ENCODE peak calls at places on chromosomes 16 and 17, in six cellular contexts. B is left ventricle myocardium inferior, X is HCT116, E is Caco-2, A is GM13976, L is IMR-90. P is an unnamed sample.

GRCh38 chr16:65122974-65123845 is 1.3 kb upstream of the CDH11 start:
- DNase-seq in B (peak; percentile 64), X (no peak), E (peak; percentile 5), A (peak; percentile 22), L (peak; percentile 63), P (no peak)

GRCh38 chr17:29929544-29930398 is at the start of gene SSH2:
- DNase-seq in B (peak; percentile 89), X (peak; percentile 60), E (peak; percentile 93), A (peak; percentile 88), L (peak; percentile 73), P (peak; percentile 68)

GRCh38 chr17:9837551-9838471 is 12.1 kb downstream of the GLP2R start:
- DNase-seq in B (peak; percentile 61), X (no peak), E (no peak), A (no peak), L (peak; percentile 85), P (no peak)

GRCh38 chr17:44216173-44216572 is 3.3 kb downstream of the UBTF start:
- DNase-seq in B (no peak), X (no peak), E (no peak), A (no peak), L (no peak), P (peak; percentile 67)

GRCh38 chr16:82761236-82761635 is 134.5 kb downstream of the CDH13 start:
- DNase-seq in B (peak; percentile 87), X (no peak), E (no peak), A (no peak), L (peak; percentile 74), P (no peak)

GRCh38 chr16:67311607-67312449 is 14.7 kb downstream of the KCTD19 start:
- DNase-seq in B (no peak), X (peak; percentile 70), E (no peak), A (peak; percentile 74), L (peak; percentile 100), P (peak; percentile 60)

GRCh38 chr17:63431939-63432804 is 13.9 kb downstream of the CYB561 start:
- DNase-seq in B (no peak), X (no peak), E (peak; percentile 46), A (no peak), L (peak; percentile 66), P (no peak)

GRCh38 chr17:36641877-36642845 is 40.8 kb downstream of the MRM1 start:
- DNase-seq in B (no peak), X (no peak), E (no peak), A (no peak), L (no peak), P (no peak)

GRCh38 chr16:10408824-10409381 is 23.0 kb downstream of the ATF7IP2 start:
- DNase-seq in B (no peak), X (no peak), E (no peak), A (no peak), L (no peak), P (no peak)

GRCh38 chr17:42422412-42422957 is 571 bp downstream of the CAVIN1 start:
- DNase-seq in B (no peak), X (no peak), E (peak; percentile 57), A (peak; percentile 54), L (peak; percentile 32), P (no peak)

GRCh38 chr17:41535764-41536481 is 7.8 kb upstream of the KRT19 start:
- DNase-seq in B (no peak), X (no peak), E (peak; percentile 95), A (no peak), L (no peak), P (no peak)

GRCh38 chr16:10182186-10182683 is at the start of gene GRIN2A:
- DNase-seq in B (no peak), X (no peak), E (peak; percentile 9), A (peak; percentile 44), L (no peak), P (no peak)

GRCh38 chr17:4895676-4896331 is 3.5 kb upstream of the C17orf107 start:
- DNase-seq in B (no peak), X (no peak), E (no peak), A (no peak), L (no peak), P (no peak)

GRCh38 chr17:41496803-41497484 is 7.2 kb upstream of the KRT36 start:
- DNase-seq in B (peak; percentile 48), X (peak; percentile 87), E (peak; percentile 79), A (peak; percentile 76), L (peak; percentile 83), P (peak; percentile 13)

GRCh38 chr17:68461122-68461539 is 3.8 kb upstream of the WIPI1 start:
- DNase-seq in B (no peak), X (no peak), E (no peak), A (no peak), L (no peak), P (no peak)

GRCh38 chr17:55632893-55633292 is 89.8 kb downstream of the TMEM100 start:
- DNase-seq in B (no peak), X (no peak), E (no peak), A (no peak), L (no peak), P (no peak)

GRCh38 chr17:63652106-63652505 is 29.9 kb downstream of the MAP3K3 start:
- DNase-seq in B (no peak), X (no peak), E (no peak), A (no peak), L (no peak), P (no peak)

GRCh38 chr16:53207810-53208752 is 153.3 kb downstream of the CHD9 start:
- DNase-seq in B (no peak), X (peak; percentile 19), E (peak; percentile 77), A (peak; percentile 78), L (peak; percentile 83), P (peak; percentile 47)

GRCh38 chr17:16926591-16927451 is 45.1 kb downstream of the TNFRSF13B start:
- DNase-seq in B (peak; percentile 5), X (no peak), E (no peak), A (no peak), L (no peak), P (no peak)

GRCh38 chr16:81315271-81316175 is 761 bp downstream of the GAN start:
- DNase-seq in B (peak; percentile 58), X (no peak), E (peak; percentile 65), A (peak; percentile 61), L (peak; percentile 51), P (peak; percentile 4)

GRCh38 chr16:63904182-63904581 is 1217.7 kb downstream of the CDH11 start:
- DNase-seq in B (no peak), X (no peak), E (no peak), A (no peak), L (no peak), P (no peak)

GRCh38 chr16:89364603-89365002 is 125.8 kb downstream of the ANKRD11 start:
- DNase-seq in B (no peak), X (no peak), E (no peak), A (no peak), L (peak; percentile 81), P (no peak)

GRCh38 chr17:11309850-11310249 is 68.8 kb downstream of the SHISA6 start:
- DNase-seq in B (no peak), X (no peak), E (no peak), A (no peak), L (no peak), P (no peak)

GRCh38 chr17:75845058-75845711 is 981 bp upstream of the UNC13D start:
- DNase-seq in B (peak; percentile 83), X (peak; percentile 96), E (peak; percentile 85), A (peak; percentile 92), L (peak; percentile 73), P (peak; percentile 76)

GRCh38 chr16:65672960-65673359 is 551.1 kb upstream of the CDH11 start:
- DNase-seq in B (no peak), X (no peak), E (no peak), A (no peak), L (peak; percentile 22), P (no peak)

DNA sequence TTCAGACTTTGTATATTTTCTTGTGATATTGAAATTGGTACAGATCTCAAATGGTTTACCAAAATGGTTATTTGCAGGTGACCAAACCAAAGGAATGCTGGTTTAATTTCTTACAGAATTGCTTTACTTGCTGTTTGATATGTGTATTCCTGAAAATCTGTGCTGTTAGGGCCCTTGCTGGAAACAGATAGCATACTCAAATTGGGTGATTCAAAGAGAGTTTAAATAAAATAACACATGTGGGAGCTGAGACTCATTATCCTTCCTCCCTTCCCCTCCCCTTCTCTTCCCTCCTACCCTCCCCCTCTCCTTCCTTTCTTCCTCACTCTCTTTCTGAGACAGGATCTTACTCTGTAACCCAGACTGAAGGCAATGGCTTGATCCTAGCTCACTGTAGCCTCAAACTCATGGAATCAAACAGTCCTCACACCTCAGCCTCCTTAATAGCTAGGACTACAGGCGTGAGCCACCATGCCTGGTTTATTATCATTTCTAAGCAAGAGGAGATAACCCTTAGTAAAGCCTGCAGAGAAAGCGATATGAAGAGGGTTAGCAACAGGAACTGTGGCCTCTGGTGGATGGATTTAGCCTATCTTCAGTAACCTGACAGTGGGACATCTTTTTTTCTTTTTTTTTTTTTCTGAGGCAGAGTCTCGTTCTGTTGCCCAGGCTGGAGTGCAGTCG is 141.9 kb downstream of the BCAS3 start:
- DNase-seq in B (no peak), X (no peak), E (no peak), A (no peak), L (no peak), P (no peak)
- TF ChIP-seq CTCF in B (no peak), X (no peak), E (no peak), A (no peak), L (no peak), P (no peak)

DNA sequence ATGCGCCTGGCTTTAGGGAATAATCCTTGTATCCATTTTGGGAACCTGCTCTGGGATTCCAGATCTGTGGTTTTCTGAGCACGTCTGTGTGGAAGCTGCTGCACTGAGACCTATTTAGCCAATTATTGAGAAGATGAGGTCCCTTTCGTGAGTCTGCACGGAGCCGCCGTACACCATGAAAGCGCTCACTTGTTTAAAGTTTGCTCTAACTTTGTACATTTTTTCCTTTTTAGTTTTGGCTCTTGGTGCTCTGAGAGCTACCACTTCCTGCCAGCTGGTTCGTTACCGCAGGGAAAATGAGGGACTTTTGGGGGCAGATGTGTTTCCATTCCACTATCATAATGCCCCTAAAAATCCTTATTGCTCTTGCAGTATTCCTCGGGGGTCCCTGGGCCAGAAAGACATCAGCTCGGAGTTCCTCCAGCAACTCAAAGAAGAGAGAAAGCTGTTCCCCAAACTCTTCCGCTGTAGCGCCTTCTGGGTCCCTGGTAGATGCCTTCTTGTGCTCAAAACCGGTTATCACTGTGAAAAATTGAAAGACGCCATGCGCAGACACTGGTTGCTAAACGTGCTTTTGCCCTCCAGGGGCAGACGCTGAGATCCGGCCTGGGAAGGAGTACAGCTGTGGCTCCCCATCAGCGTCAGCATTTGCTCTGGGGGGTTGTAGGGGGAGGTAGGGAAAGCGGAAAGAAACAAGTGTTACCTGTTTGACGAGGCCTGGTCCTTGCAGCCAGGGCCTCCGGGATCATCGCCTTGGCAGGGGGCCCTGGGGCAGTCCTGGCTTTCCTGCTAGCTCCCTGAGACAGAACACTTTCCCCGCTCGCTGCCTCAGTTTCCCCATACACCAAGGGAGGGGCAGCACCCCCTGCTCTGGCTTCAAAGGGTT is 238.1 kb downstream of the MRTFB start:
- DNase-seq in B (no peak), X (no peak), E (peak; percentile 39), A (no peak), L (peak; percentile 39), P (peak; percentile 59)
- TF ChIP-seq CTCF in B (no peak), X (peak; percentile 16), E (no peak), A (no peak), L (no peak), P (peak; percentile 53)

DNA sequence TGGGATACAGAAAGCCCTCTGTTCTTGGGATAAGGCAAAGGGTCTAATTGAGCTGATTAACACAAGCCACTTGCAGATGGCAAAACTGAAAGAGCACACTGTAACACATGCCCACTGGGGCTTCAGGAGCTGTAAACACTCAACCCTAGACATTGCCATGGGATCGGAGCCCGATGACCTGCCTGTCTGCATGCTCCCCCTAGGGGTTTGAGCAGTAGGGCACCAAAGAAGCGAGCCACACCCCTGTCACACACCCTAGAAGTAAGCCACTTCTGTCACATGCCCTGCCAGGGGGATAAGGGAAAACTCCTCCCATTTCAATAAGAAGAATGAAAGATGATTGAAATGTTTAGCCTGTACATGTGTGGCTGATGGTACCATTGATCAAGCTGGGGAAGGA is 81.3 kb upstream of the IRX6 start:
- DNase-seq in B (no peak), X (no peak), E (peak; percentile 30), A (no peak), L (no peak), P (no peak)
- TF ChIP-seq CTCF in B (no peak), X (no peak), E (no peak), A (no peak), L (no peak), P (peak; percentile 7)

GRCh38 chr17:409848-410673 is 57.5 kb upstream of the RPH3AL start:
- DNase-seq in B (peak; percentile 99), X (peak; percentile 97), E (peak; percentile 99), A (peak; percentile 99), L (peak; percentile 98), P (peak; percentile 96)
- TF ChIP-seq CTCF in B (no peak), X (no peak), E (no peak), A (no peak), L (peak; percentile 9), P (no peak)